ENCODE peak calls at places on chromosomes 13 and 19, in seven cellular contexts. H, S, A, B, J, Q and C are unnamed samples.

GRCh38 chr19:56603829-56604228 is 8.7 kb downstream of the ZNF71 start:
- DNase-seq in H (no peak), S (no peak), A (no peak), B (no peak), J (no peak), Q (no peak), C (no peak)

GRCh38 chr19:45641274-45642105 is 2.3 kb upstream of the EML2 start:
- DNase-seq in H (peak; percentile 91), S (peak; percentile 43), A (peak; percentile 92), B (no peak), J (peak; percentile 74), Q (peak; percentile 64), C (peak; percentile 18)

GRCh38 chr19:49142866-49143335 is 12.3 kb downstream of the HRC start:
- DNase-seq in H (peak; percentile 95), S (peak; percentile 45), A (peak; percentile 88), B (peak; percentile 84), J (peak; percentile 28), Q (peak; percentile 24), C (peak; percentile 78)

GRCh38 chr13:108306768-108307332 is 37.3 kb downstream of the TNFSF13B start:
- DNase-seq in H (no peak), S (no peak), A (no peak), B (no peak), J (no peak), Q (no peak), C (no peak)

GRCh38 chr19:35462476-35462953 is 14.5 kb downstream of the FFAR2 start:
- DNase-seq in H (peak; percentile 4), S (no peak), A (no peak), B (no peak), J (no peak), Q (peak; percentile 54), C (no peak)

GRCh38 chr13:52003551-52003950 is 7.7 kb downstream of the ATP7B start:
- DNase-seq in H (no peak), S (peak; percentile 27), A (no peak), B (no peak), J (no peak), Q (no peak), C (no peak)

GRCh38 chr19:51777570-51778460 is 16.8 kb downstream of the FPR2 start:
- DNase-seq in H (peak; percentile 81), S (peak; percentile 57), A (peak; percentile 70), B (peak; percentile 81), J (no peak), Q (no peak), C (peak; percentile 44)

GRCh38 chr13:98293103-98293502 is 116.0 kb upstream of the RNF113B start:
- DNase-seq in H (peak; percentile 49), S (no peak), A (peak; percentile 58), B (no peak), J (no peak), Q (no peak), C (no peak)

GRCh38 chr19:32104465-32105235 is 240.8 kb upstream of the ZNF507 start:
- DNase-seq in H (no peak), S (peak; percentile 23), A (peak; percentile 52), B (no peak), J (no peak), Q (no peak), C (no peak)

GRCh38 chr13:53048880-53049279 is 20.3 kb downstream of the OLFM4 start:
- DNase-seq in H (no peak), S (no peak), A (no peak), B (no peak), J (no peak), Q (no peak), C (no peak)

GRCh38 chr19:5943623-5944022 is 29.6 kb downstream of the CAPS start:
- DNase-seq in H (peak; percentile 39), S (no peak), A (no peak), B (no peak), J (no peak), Q (no peak), C (no peak)

GRCh38 chr13:44136693-44137268 is 236.8 kb upstream of the SERP2 start:
- DNase-seq in H (no peak), S (no peak), A (no peak), B (no peak), J (no peak), Q (no peak), C (no peak)

GRCh38 chr13:38398810-38399493 is 49.3 kb downstream of the UFM1 start:
- DNase-seq in H (peak; percentile 71), S (no peak), A (no peak), B (peak; percentile 34), J (no peak), Q (no peak), C (peak; percentile 34)